ENCODE peak calls at places on chromosomes 1 and 21, in eight cellular contexts. A is psoas muscle, D is fibroblast of the aortic adventitia, F is omental fat pad, N is body of pancreas, W is right atrium auricular region, X is AG04450, C is heart right ventricle. U is an unnamed sample.

GRCh38 chr1:28553229-28553930 is 495 bp downstream of the TRNAU1AP start:
- DNase-seq in X (no peak), N (peak), W (peak), F (peak), C (no peak), D (peak), A (peak), U (no peak)

GRCh38 chr1:53329183-53329544 is 1.3 kb upstream of the LRP8 start:
- DNase-seq in F (no peak), N (peak), A (no peak), W (no peak), X (no peak), D (no peak), C (no peak), U (no peak)

GRCh38 chr1:154603317-154603716 is 4.7 kb downstream of the ADAR start:
- DNase-seq in W (no peak), D (no peak), N (no peak), C (no peak), A (no peak), X (no peak), F (no peak), U (no peak)

GRCh38 chr21:44934276-44934675 is 5.6 kb upstream of the SLX9 start:
- DNase-seq in A (peak), N (no peak), C (no peak), W (no peak), D (no peak), X (no peak), F (no peak), U (no peak)

GRCh38 chr1:22792396-22793171 is 81.9 kb downstream of the EPHB2 start:
- DNase-seq in F (no peak), N (no peak), C (no peak), A (no peak), D (no peak), X (no peak), W (no peak), U (no peak)

GRCh38 chr1:91591175-91591968 is 90.7 kb downstream of the CDC7 start:
- DNase-seq in N (no peak), F (no peak), C (no peak), W (peak), A (no peak), D (no peak), X (no peak), U (no peak)

GRCh38 chr1:65224681-65225091 is 76.7 kb downstream of the AK4 start:
- DNase-seq in C (no peak), D (no peak), A (no peak), X (no peak), F (no peak), W (no peak), N (no peak), U (no peak)

GRCh38 chr1:25572708-25573590 is 29.5 kb downstream of the LDLRAP1 start:
- DNase-seq in A (peak), F (no peak), X (no peak), C (no peak), N (peak), D (peak), W (no peak), U (no peak)

GRCh38 chr21:43302356-43302700 is 124.6 kb downstream of the SIK1 start:
- DNase-seq in D (no peak), W (no peak), C (no peak), X (no peak), F (no peak), N (no peak), A (no peak), U (no peak)

GRCh38 chr1:55741516-55741915 is 526.4 kb upstream of the USP24 start:
- DNase-seq in W (no peak), A (no peak), D (peak), C (no peak), F (no peak), X (peak), N (no peak), U (no peak)

GRCh38 chr1:153422450-153423068 is 6.2 kb downstream of the S100A7A start:
- DNase-seq in N (peak), C (peak), F (peak), A (peak), D (peak), W (peak), X (peak), U (peak)

GRCh38 chr1:45508295-45509151 is 8.4 kb downstream of the MMACHC start:
- DNase-seq in X (no peak), C (no peak), A (no peak), D (peak), F (no peak), W (no peak), N (no peak), U (no peak)

GRCh38 chr1:182348916-182349747 is 42.5 kb downstream of the GLUL start:
- DNase-seq in X (no peak), D (no peak), N (no peak), F (no peak), A (peak), C (peak), W (peak), U (no peak)

GRCh38 chr1:20329793-20330542 is 39.3 kb downstream of the VWA5B1 start:
- DNase-seq in A (no peak), N (no peak), D (no peak), W (no peak), C (no peak), X (no peak), F (no peak), U (no peak)
- TF ChIP-seq CTCF in A (no peak), N (no peak), D (peak), W (no peak), C (no peak), X (peak), F (no peak), U (no peak)

GRCh38 chr1:16275591-16275990 is 38.6 kb upstream of the CPLANE2 start:
- DNase-seq in C (no peak), A (no peak), X (no peak), F (no peak), N (no peak), W (no peak), D (no peak), U (no peak)
- TF ChIP-seq CTCF in C (no peak), A (no peak), X (no peak), F (no peak), N (no peak), W (no peak), D (no peak), U (no peak)

DNA sequence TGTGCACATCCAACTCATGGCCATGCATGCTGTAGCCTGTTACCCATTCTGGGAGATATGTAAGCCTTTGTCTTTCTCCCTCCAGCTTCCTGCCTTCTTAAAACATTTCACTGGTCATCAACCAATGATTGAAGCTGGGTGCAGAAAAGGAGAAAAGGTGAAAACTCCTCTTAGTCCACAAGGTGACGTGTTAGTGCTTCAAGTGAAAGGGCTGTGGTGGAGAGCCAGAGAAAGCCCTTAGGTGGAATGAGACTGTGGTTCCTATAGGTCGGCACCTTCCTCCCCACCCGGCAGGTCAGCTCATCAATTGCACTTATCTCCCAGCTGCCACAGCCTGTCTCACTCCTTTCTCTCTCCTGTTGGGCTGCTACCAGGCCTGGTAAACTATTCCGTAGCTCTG is 30.4 kb downstream of the ERG start:
- DNase-seq in N (no peak), A (no peak), X (no peak), F (no peak), C (no peak), D (no peak), W (no peak), U (no peak)
- TF ChIP-seq CTCF in N (no peak), A (no peak), X (no peak), F (no peak), C (no peak), D (no peak), W (no peak), U (no peak)

GRCh38 chr1:210697185-210697584 is 368.5 kb downstream of the HHAT start:
- DNase-seq in N (no peak), D (no peak), A (no peak), F (no peak), X (no peak), W (no peak), C (no peak), U (no peak)
- TF ChIP-seq CTCF in N (no peak), D (no peak), A (no peak), F (no peak), X (no peak), W (no peak), C (no peak), U (no peak)

GRCh38 chr1:206952182-206952581 is 5.9 kb upstream of the PIGR start:
- DNase-seq in N (no peak), W (no peak), X (no peak), D (no peak), F (no peak), A (no peak), C (no peak), U (no peak)

GRCh38 chr1:206949641-206950040 is 3.4 kb upstream of the PIGR start:
- DNase-seq in X (no peak), C (no peak), W (no peak), N (no peak), D (no peak), F (no peak), A (no peak), U (no peak)

GRCh38 chr1:206953626-206954025 is 7.4 kb upstream of the PIGR start:
- DNase-seq in X (no peak), F (no peak), D (no peak), W (no peak), C (no peak), A (no peak), N (peak), U (peak)

GRCh38 chr1:206953126-206953525 is 6.9 kb upstream of the PIGR start:
- DNase-seq in X (no peak), C (no peak), W (no peak), N (peak), D (no peak), F (no peak), A (no peak), U (peak)

GRCh38 chr1:206951318-206952105 is 5.2 kb upstream of the PIGR start:
- DNase-seq in F (no peak), W (no peak), X (no peak), A (no peak), N (peak), C (no peak), D (no peak), U (no peak)
- TF ChIP-seq CTCF in F (no peak), W (no peak), X (no peak), A (no peak), N (no peak), C (no peak), D (no peak), U (no peak)

U was measured in LNCaP clone FGC.